ENCODE peak calls at places on chromosomes 6 and 20, in four cellular contexts. One of them, this sample, is unnamed.

GRCh38 chr6:81289229-81289628 is 463.3 kb downstream of the TENT5A start:
- DNase-seq in GM12878: no peak
- DNase-seq in K562: no peak
- DNase-seq in SK-N-SH: no peak
- DNase-seq in this sample: no peak

GRCh38 chr20:16262594-16262993 is 310.7 kb downstream of the KIF16B start:
- DNase-seq in GM12878: no peak
- DNase-seq in K562: no peak
- DNase-seq in SK-N-SH: no peak
- DNase-seq in this sample: no peak

GRCh38 chr20:6055161-6055783 is 1.4 kb upstream of the LRRN4 start:
- DNase-seq in GM12878: no peak
- DNase-seq in K562: peak; percentile 20
- DNase-seq in SK-N-SH: peak; percentile 48
- DNase-seq in this sample: no peak

GRCh38 chr6:158387036-158387435 is 74.8 kb downstream of the TULP4 start:
- DNase-seq in GM12878: no peak
- DNase-seq in K562: no peak
- DNase-seq in SK-N-SH: no peak
- DNase-seq in this sample: no peak

GRCh38 chr6:142297996-142298753 is 3.6 kb upstream of the ADGRG6 start:
- DNase-seq in GM12878: no peak
- DNase-seq in K562: no peak
- DNase-seq in SK-N-SH: no peak
- DNase-seq in this sample: no peak

GRCh38 chr6:142686719-142686996 is 258.3 kb downstream of the HIVEP2 start:
- DNase-seq in GM12878: no peak
- DNase-seq in K562: no peak
- DNase-seq in SK-N-SH: no peak
- DNase-seq in this sample: no peak

GRCh38 chr6:167828325-167828956 is 1.7 kb downstream of the AFDN start:
- DNase-seq in GM12878: no peak
- DNase-seq in K562: no peak
- DNase-seq in SK-N-SH: no peak
- DNase-seq in this sample: no peak

GRCh38 chr6:16267428-16268263 is 29.3 kb downstream of the GMPR start:
- DNase-seq in GM12878: no peak
- DNase-seq in K562: peak; percentile 93
- DNase-seq in SK-N-SH: no peak
- DNase-seq in this sample: no peak

GRCh38 chr6:128124713-128125112 is 223.9 kb upstream of the THEMIS start:
- DNase-seq in GM12878: no peak
- DNase-seq in K562: no peak
- DNase-seq in SK-N-SH: no peak
- DNase-seq in this sample: no peak

GRCh38 chr20:48295445-48295903 is 510.2 kb upstream of the SULF2 start:
- DNase-seq in GM12878: no peak
- DNase-seq in K562: no peak
- DNase-seq in SK-N-SH: no peak
- DNase-seq in this sample: no peak

GRCh38 chr20:23507346-23507745 is 16.4 kb downstream of the CST8 start:
- DNase-seq in GM12878: no peak
- DNase-seq in K562: no peak
- DNase-seq in SK-N-SH: no peak
- DNase-seq in this sample: no peak

GRCh38 chr6:137571854-137572253 is 77.7 kb upstream of the OLIG3 start:
- DNase-seq in GM12878: no peak
- DNase-seq in K562: peak; percentile 57
- DNase-seq in SK-N-SH: peak; percentile 13
- DNase-seq in this sample: peak; percentile 24

GRCh38 chr6:43096451-43097097 is 20.5 kb downstream of the PTK7 start:
- DNase-seq in GM12878: no peak
- DNase-seq in K562: no peak
- DNase-seq in SK-N-SH: peak; percentile 38
- DNase-seq in this sample: no peak

GRCh38 chr20:33263784-33264183 is 19.2 kb upstream of the BPIFB1 start:
- DNase-seq in GM12878: no peak
- DNase-seq in K562: no peak
- DNase-seq in SK-N-SH: no peak
- DNase-seq in this sample: no peak

GRCh38 chr6:154127638-154128037 is 88.6 kb downstream of the OPRM1 start:
- DNase-seq in GM12878: no peak
- DNase-seq in K562: no peak
- DNase-seq in SK-N-SH: peak; percentile 53
- DNase-seq in this sample: no peak

GRCh38 chr6:119119989-119120388 is 41.5 kb upstream of the FAM184A start:
- DNase-seq in GM12878: no peak
- DNase-seq in K562: no peak
- DNase-seq in SK-N-SH: no peak
- DNase-seq in this sample: no peak

GRCh38 chr6:13422601-13423247 is 64.7 kb downstream of the GFOD1 start:
- DNase-seq in GM12878: no peak
- DNase-seq in K562: no peak
- DNase-seq in SK-N-SH: no peak
- DNase-seq in this sample: no peak

GRCh38 chr6:18412073-18412472 is 24.9 kb downstream of the RNF144B start:
- DNase-seq in GM12878: no peak
- DNase-seq in K562: no peak
- DNase-seq in SK-N-SH: no peak
- DNase-seq in this sample: peak; percentile 62

GRCh38 chr6:21538186-21538798 is 55.3 kb upstream of the SOX4 start:
- DNase-seq in GM12878: no peak
- DNase-seq in K562: no peak
- DNase-seq in SK-N-SH: no peak
- DNase-seq in this sample: no peak
- TF ChIP-seq GABPA in GM12878: no peak
- TF ChIP-seq GABPA in K562: no peak
- TF ChIP-seq GABPA in SK-N-SH: no peak
- TF ChIP-seq GABPA in this sample: no peak

DNA sequence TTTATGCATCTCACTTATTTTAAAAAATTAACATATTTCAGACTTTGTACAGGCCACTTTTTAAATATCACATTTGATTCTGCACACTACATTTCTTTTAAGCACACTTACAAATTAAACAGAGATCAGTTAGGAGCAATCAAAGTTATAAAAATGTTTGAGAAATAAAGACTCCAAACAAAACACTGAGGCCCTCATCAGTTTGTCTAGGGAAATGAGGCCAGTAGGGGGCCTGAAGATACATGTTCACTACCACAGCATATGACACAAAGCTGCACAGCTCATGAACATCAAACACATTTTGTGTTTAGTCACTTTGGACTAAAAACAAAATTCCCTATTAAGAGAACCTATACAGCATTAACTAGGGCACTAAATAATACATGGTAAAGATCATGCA is 180.5 kb downstream of the PDE7B start:
- DNase-seq in GM12878: no peak
- DNase-seq in K562: peak; percentile 17
- DNase-seq in SK-N-SH: peak; percentile 42
- DNase-seq in this sample: no peak
- H3K27me3 ChIP-seq in GM12878: no peaks in the 10 kb centered on the region
- H3K27me3 ChIP-seq in K562: no peaks in the 10 kb centered on the region
- H3K27me3 ChIP-seq in SK-N-SH: no peaks in the 10 kb centered on the region
- H3K27me3 ChIP-seq in this sample: peaks cover 2% of the 10 kb centered on the region

DNA sequence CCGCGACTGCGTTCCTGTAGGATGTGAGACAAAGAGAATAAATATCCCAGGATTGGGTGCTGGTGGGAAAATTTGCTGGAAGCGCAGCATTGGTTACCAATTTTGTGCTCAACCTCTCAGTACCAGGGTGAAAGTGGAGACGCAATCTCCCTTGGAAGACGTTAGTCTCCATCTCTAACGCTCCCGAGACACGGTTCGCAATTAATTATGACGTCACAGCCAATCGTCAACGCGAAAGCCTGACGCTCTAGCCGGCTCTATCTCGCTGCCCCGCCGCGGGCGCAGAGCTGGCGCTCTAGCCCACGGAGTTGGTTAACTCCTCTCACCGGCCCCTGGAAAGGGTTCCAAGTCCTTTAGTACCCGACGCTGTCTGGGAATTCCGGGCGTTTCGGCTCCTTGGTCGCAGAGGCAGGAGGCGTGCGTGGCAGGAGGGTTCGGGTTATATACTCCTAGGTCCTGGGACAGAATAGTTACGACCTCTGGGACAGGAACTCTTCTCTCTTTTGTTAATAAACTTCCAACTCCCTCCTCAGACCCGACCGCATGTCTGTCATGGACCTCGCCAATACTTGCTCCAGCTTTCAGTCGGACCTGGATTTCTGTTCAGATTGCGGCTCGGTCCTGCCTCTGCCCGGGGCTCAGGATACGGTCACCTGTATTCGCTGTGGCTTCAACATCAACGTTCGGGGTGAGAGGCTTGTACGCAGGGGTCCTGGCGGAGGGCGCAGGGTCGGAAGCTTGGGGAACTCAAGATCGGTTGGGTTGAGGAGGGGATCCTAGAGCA is at the start of gene POLR1H:
- DNase-seq in GM12878: peak; percentile 64
- DNase-seq in K562: peak; percentile 95
- DNase-seq in SK-N-SH: peak; percentile 88
- DNase-seq in this sample: peak; percentile 97
- TF ChIP-seq REST in GM12878: no peak
- TF ChIP-seq REST in K562: peak; percentile 50
- TF ChIP-seq REST in SK-N-SH: peak; percentile 49
- TF ChIP-seq REST in this sample: peak; percentile 36

GRCh38 chr6:149190228-149190831 is 127.2 kb upstream of the TAB2 start:
- DNase-seq in GM12878: no peak
- DNase-seq in K562: no peak
- DNase-seq in SK-N-SH: no peak
- DNase-seq in this sample: peak; percentile 58
- TF ChIP-seq GABPA in GM12878: no peak
- TF ChIP-seq GABPA in K562: no peak
- TF ChIP-seq GABPA in SK-N-SH: no peak
- TF ChIP-seq GABPA in this sample: no peak

DNA sequence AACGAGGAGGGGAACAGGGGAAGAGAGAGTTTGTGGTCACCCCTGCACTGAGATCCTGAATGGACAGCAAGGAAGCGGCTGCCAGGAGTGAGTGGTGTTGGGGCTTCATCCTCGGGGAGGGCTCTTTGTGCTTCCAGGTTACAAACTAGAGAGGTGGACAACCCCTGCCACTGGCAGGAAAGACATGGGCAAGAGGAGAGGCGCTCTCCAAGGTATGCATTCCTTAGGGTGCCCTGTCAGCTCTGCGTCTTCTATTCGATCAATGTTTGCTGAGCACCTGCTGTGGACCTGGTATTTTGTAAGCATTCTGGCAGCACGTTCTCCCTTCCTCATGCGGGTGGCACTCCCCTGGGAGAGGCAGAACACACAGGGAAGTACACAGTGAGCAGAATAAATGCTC is 93.6 kb downstream of the CDH4 start:
- DNase-seq in GM12878: no peak
- DNase-seq in K562: no peak
- DNase-seq in SK-N-SH: no peak
- DNase-seq in this sample: no peak
- H3K27me3 ChIP-seq in GM12878: no peaks in the 10 kb centered on the region
- H3K27me3 ChIP-seq in K562: peaks cover 14% of the 10 kb centered on the region
- H3K27me3 ChIP-seq in SK-N-SH: no peaks in the 10 kb centered on the region
- H3K27me3 ChIP-seq in this sample: no peaks in the 10 kb centered on the region

DNA sequence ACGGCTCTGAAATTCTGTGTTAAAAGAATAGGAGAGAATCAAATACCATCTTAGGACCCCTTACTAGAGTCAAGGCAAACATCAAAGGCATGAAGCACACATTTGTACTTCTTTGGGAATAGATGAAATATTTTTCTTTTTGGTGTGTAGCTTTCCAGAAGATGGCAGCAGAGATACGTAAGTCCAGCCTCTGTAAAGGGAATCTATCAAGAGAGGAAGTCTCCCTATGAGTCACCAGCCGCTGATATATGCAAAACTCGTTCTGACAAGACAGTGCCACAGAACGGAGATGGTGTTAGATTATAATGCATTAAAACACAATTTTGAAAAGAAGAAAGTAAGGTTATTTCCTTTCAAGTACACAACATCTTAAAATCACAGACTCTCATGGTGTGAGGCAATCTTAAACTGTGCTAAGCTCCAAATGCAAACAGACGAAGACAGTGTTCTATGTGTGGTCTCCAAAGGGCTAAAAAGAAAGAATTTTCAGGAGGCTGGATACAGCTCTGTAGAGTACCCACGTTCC is 120.0 kb upstream of the AGPAT4 start:
- DNase-seq in GM12878: peak; percentile 43
- DNase-seq in K562: peak; percentile 73
- DNase-seq in SK-N-SH: peak; percentile 66
- DNase-seq in this sample: peak; percentile 71
- TF ChIP-seq REST in GM12878: no peak
- TF ChIP-seq REST in K562: no peak
- TF ChIP-seq REST in SK-N-SH: no peak
- TF ChIP-seq REST in this sample: no peak

DNA sequence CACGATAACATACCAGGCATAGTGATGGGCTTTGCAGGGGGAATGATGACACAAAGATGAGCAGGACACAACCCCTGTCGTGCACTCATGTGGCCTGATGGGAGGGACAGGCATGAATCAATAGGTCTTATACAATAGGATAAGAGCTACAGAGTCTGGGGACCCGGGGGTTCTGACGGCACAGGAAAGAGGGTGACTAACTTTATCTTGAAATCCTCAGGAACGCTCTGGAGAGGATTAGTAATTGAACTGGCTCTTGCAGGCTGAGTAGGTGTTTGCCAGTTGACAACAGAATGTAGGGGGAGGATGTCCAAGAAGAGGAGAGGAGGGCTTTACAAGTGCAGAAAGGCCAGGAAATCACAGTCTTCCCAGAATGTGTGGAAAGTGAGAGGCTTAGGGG is 219.9 kb upstream of the ECI2 start:
- DNase-seq in GM12878: no peak
- DNase-seq in K562: no peak
- DNase-seq in SK-N-SH: no peak
- DNase-seq in this sample: no peak
- TF ChIP-seq GABPA in GM12878: no peak
- TF ChIP-seq GABPA in K562: no peak
- TF ChIP-seq GABPA in SK-N-SH: no peak
- TF ChIP-seq GABPA in this sample: no peak

GRCh38 chr20:63017826-63018411 is 11.2 kb upstream of the BHLHE23 start:
- DNase-seq in GM12878: no peak
- DNase-seq in K562: no peak
- DNase-seq in SK-N-SH: peak; percentile 69
- DNase-seq in this sample: no peak
- H3K27me3 ChIP-seq in GM12878: no peaks in the 10 kb centered on the region
- H3K27me3 ChIP-seq in K562: peaks cover 75% of the 10 kb centered on the region
- H3K27me3 ChIP-seq in SK-N-SH: peaks cover 89% of the 10 kb centered on the region
- H3K27me3 ChIP-seq in this sample: peaks cover 29% of the 10 kb centered on the region